ENCODE peak calls at places on chromosome 9, in nine cellular contexts. One of them, this sample, is unnamed.

GRCh38 chr9:16048129-16048528 is 495.3 kb downstream of the CCDC171 start:
- ATAC-seq in HCT116: no peak
- ATAC-seq in K562: no peak
- ATAC-seq in body of pancreas: no peak
- ATAC-seq in GM12878: no peak
- ATAC-seq in right lobe of liver: no peak
- ATAC-seq in HepG2: no peak
- ATAC-seq in upper lobe of left lung: no peak
- ATAC-seq in IMR-90: no peak
- ATAC-seq in this sample: no peak

GRCh38 chr9:129383005-129383414 is 204.9 kb upstream of the IER5L start:
- ATAC-seq in IMR-90: no peak
- ATAC-seq in right lobe of liver: peak; percentile 78
- ATAC-seq in body of pancreas: peak; percentile 94
- ATAC-seq in GM12878: peak; percentile 4
- ATAC-seq in K562: peak; percentile 51
- ATAC-seq in HepG2: peak; percentile 74
- ATAC-seq in upper lobe of left lung: peak; percentile 80
- ATAC-seq in HCT116: peak; percentile 75
- ATAC-seq in this sample: peak; percentile 58

GRCh38 chr9:36818242-36818938 is 215.7 kb downstream of the PAX5 start:
- ATAC-seq in K562: peak; percentile 36
- ATAC-seq in HCT116: no peak
- ATAC-seq in upper lobe of left lung: no peak
- ATAC-seq in right lobe of liver: peak; percentile 23
- ATAC-seq in HepG2: no peak
- ATAC-seq in body of pancreas: peak; percentile 47
- ATAC-seq in GM12878: no peak
- ATAC-seq in IMR-90: no peak
- ATAC-seq in this sample: peak; percentile 52

GRCh38 chr9:110994771-110995241 is 43.5 kb downstream of the LPAR1 start:
- ATAC-seq in HCT116: no peak
- ATAC-seq in body of pancreas: no peak
- ATAC-seq in upper lobe of left lung: no peak
- ATAC-seq in K562: no peak
- ATAC-seq in right lobe of liver: no peak
- ATAC-seq in GM12878: peak; percentile 68
- ATAC-seq in IMR-90: no peak
- ATAC-seq in HepG2: no peak
- ATAC-seq in this sample: no peak

GRCh38 chr9:130668694-130669093 is 4.3 kb downstream of the PRDM12 start:
- ATAC-seq in GM12878: no peak
- ATAC-seq in body of pancreas: no peak
- ATAC-seq in IMR-90: no peak
- ATAC-seq in K562: no peak
- ATAC-seq in right lobe of liver: no peak
- ATAC-seq in upper lobe of left lung: no peak
- ATAC-seq in HepG2: no peak
- ATAC-seq in HCT116: no peak
- ATAC-seq in this sample: no peak

GRCh38 chr9:1514733-1515363 is 464.7 kb downstream of the DMRT2 start:
- ATAC-seq in upper lobe of left lung: no peak
- ATAC-seq in body of pancreas: no peak
- ATAC-seq in GM12878: no peak
- ATAC-seq in IMR-90: no peak
- ATAC-seq in K562: no peak
- ATAC-seq in HCT116: no peak
- ATAC-seq in right lobe of liver: no peak
- ATAC-seq in HepG2: no peak
- ATAC-seq in this sample: no peak

GRCh38 chr9:4290427-4290837 is 9.4 kb downstream of the GLIS3 start:
- ATAC-seq in IMR-90: no peak
- ATAC-seq in right lobe of liver: peak; percentile 47
- ATAC-seq in K562: no peak
- ATAC-seq in GM12878: no peak
- ATAC-seq in body of pancreas: no peak
- ATAC-seq in HCT116: no peak
- ATAC-seq in HepG2: no peak
- ATAC-seq in upper lobe of left lung: no peak
- ATAC-seq in this sample: no peak

GRCh38 chr9:108259917-108260675 is 595.7 kb downstream of the ACTL7B start:
- ATAC-seq in body of pancreas: no peak
- ATAC-seq in K562: no peak
- ATAC-seq in HCT116: no peak
- ATAC-seq in HepG2: no peak
- ATAC-seq in right lobe of liver: no peak
- ATAC-seq in GM12878: no peak
- ATAC-seq in upper lobe of left lung: no peak
- ATAC-seq in IMR-90: no peak
- ATAC-seq in this sample: no peak

GRCh38 chr9:10633785-10634184 is 21.0 kb upstream of the PTPRD start:
- ATAC-seq in upper lobe of left lung: no peak
- ATAC-seq in right lobe of liver: no peak
- ATAC-seq in HepG2: no peak
- ATAC-seq in body of pancreas: no peak
- ATAC-seq in HCT116: no peak
- ATAC-seq in K562: no peak
- ATAC-seq in IMR-90: no peak
- ATAC-seq in GM12878: no peak
- ATAC-seq in this sample: no peak

GRCh38 chr9:122827759-122828090 is 663 bp downstream of the PDCL start:
- ATAC-seq in right lobe of liver: peak; percentile 9
- ATAC-seq in upper lobe of left lung: peak; percentile 58
- ATAC-seq in HepG2: peak; percentile 57
- ATAC-seq in GM12878: peak; percentile 18
- ATAC-seq in HCT116: peak; percentile 18
- ATAC-seq in IMR-90: peak; percentile 48
- ATAC-seq in body of pancreas: peak; percentile 3
- ATAC-seq in K562: peak; percentile 52
- ATAC-seq in this sample: peak; percentile 16

GRCh38 chr9:134598884-134599245 is 42.7 kb upstream of the COL5A1 start:
- ATAC-seq in HCT116: no peak
- ATAC-seq in upper lobe of left lung: no peak
- ATAC-seq in IMR-90: no peak
- ATAC-seq in K562: no peak
- ATAC-seq in HepG2: peak; percentile 19
- ATAC-seq in GM12878: no peak
- ATAC-seq in right lobe of liver: no peak
- ATAC-seq in body of pancreas: no peak
- ATAC-seq in this sample: no peak

GRCh38 chr9:127878001-127878651 is 651 bp upstream of the AK1 start:
- ATAC-seq in right lobe of liver: no peak
- ATAC-seq in GM12878: no peak
- ATAC-seq in HepG2: peak; percentile 44
- ATAC-seq in HCT116: peak; percentile 15
- ATAC-seq in body of pancreas: no peak
- ATAC-seq in K562: peak; percentile 72
- ATAC-seq in upper lobe of left lung: no peak
- ATAC-seq in IMR-90: peak; percentile 7
- ATAC-seq in this sample: no peak

GRCh38 chr9:129098328-129098727 is 12.3 kb downstream of the CRAT start:
- ATAC-seq in GM12878: no peak
- ATAC-seq in HCT116: no peak
- ATAC-seq in right lobe of liver: no peak
- ATAC-seq in body of pancreas: no peak
- ATAC-seq in HepG2: no peak
- ATAC-seq in upper lobe of left lung: no peak
- ATAC-seq in K562: no peak
- ATAC-seq in IMR-90: no peak
- ATAC-seq in this sample: no peak

GRCh38 chr9:121556082-121556481 is 56.4 kb upstream of the GGTA1 start:
- ATAC-seq in HCT116: no peak
- ATAC-seq in GM12878: no peak
- ATAC-seq in body of pancreas: no peak
- ATAC-seq in right lobe of liver: no peak
- ATAC-seq in K562: no peak
- ATAC-seq in upper lobe of left lung: no peak
- ATAC-seq in HepG2: no peak
- ATAC-seq in IMR-90: no peak
- ATAC-seq in this sample: no peak

GRCh38 chr9:96169488-96169887 is 132.5 kb downstream of the HSD17B3 start:
- ATAC-seq in GM12878: no peak
- ATAC-seq in IMR-90: peak; percentile 87
- ATAC-seq in right lobe of liver: peak; percentile 65
- ATAC-seq in body of pancreas: peak; percentile 50
- ATAC-seq in HCT116: no peak
- ATAC-seq in K562: no peak
- ATAC-seq in upper lobe of left lung: peak; percentile 28
- ATAC-seq in HepG2: peak; percentile 89
- ATAC-seq in this sample: no peak

GRCh38 chr9:88789785-88790184 is 201.5 kb upstream of the S1PR3 start:
- ATAC-seq in K562: no peak
- ATAC-seq in IMR-90: no peak
- ATAC-seq in upper lobe of left lung: no peak
- ATAC-seq in body of pancreas: no peak
- ATAC-seq in HepG2: no peak
- ATAC-seq in GM12878: no peak
- ATAC-seq in right lobe of liver: no peak
- ATAC-seq in HCT116: no peak
- ATAC-seq in this sample: peak; percentile 3

GRCh38 chr9:113616116-113616515 is 152.6 kb downstream of the RGS3 start:
- ATAC-seq in body of pancreas: no peak
- ATAC-seq in HepG2: peak; percentile 16
- ATAC-seq in K562: no peak
- ATAC-seq in IMR-90: no peak
- ATAC-seq in right lobe of liver: no peak
- ATAC-seq in HCT116: no peak
- ATAC-seq in GM12878: no peak
- ATAC-seq in upper lobe of left lung: no peak
- ATAC-seq in this sample: no peak
- H3K4me1 ChIP-seq in body of pancreas: peaks cover 60% of the 10 kb centered on the region
- H3K4me1 ChIP-seq in HepG2: peaks cover 82% of the 10 kb centered on the region
- H3K4me1 ChIP-seq in K562: no peaks in the 10 kb centered on the region
- H3K4me1 ChIP-seq in IMR-90: peaks cover 30% of the 10 kb centered on the region
- H3K4me1 ChIP-seq in right lobe of liver: peaks cover 48% of the 10 kb centered on the region
- H3K4me1 ChIP-seq in HCT116: peaks cover 24% of the 10 kb centered on the region
- H3K4me1 ChIP-seq in GM12878: peaks cover 19% of the 10 kb centered on the region
- H3K4me1 ChIP-seq in upper lobe of left lung: peaks cover 26% of the 10 kb centered on the region
- H3K4me1 ChIP-seq in this sample: peaks cover 29% of the 10 kb centered on the region

DNA sequence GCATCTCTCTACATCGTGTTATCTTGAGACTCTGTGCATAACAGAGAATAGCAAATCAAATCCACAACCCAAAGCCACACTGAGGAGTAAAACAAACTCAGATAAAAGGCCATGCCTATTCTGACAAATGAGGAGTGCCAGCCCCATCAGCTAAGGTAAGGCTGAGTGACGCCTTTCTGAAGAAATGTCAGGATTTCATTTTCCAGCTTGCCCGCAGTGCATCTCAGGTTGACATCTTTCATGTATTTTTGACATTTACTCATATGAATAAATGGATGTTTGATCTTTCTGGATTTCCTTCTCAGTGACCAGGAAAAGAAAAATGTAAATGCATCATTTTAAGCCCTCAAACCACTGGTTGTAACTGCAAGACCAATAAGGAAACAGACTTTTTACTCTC is 49.3 kb upstream of the ACO1 start:
- ATAC-seq in HCT116: no peak
- ATAC-seq in body of pancreas: no peak
- ATAC-seq in right lobe of liver: no peak
- ATAC-seq in GM12878: no peak
- ATAC-seq in upper lobe of left lung: no peak
- ATAC-seq in HepG2: no peak
- ATAC-seq in K562: no peak
- ATAC-seq in IMR-90: no peak
- ATAC-seq in this sample: no peak
- TF ChIP-seq POLR2A in HCT116: no peak
- TF ChIP-seq POLR2A in body of pancreas: no peak
- TF ChIP-seq POLR2A in right lobe of liver: no peak
- TF ChIP-seq POLR2A in GM12878: no peak
- TF ChIP-seq POLR2A in upper lobe of left lung: no peak
- TF ChIP-seq POLR2A in HepG2: no peak
- TF ChIP-seq POLR2A in K562: no peak
- TF ChIP-seq POLR2A in IMR-90: no peak
- TF ChIP-seq POLR2A in this sample: no peak

GRCh38 chr9:124297553-124297905 is 39.8 kb downstream of the NEK6 start:
- ATAC-seq in K562: no peak
- ATAC-seq in body of pancreas: peak; percentile 80
- ATAC-seq in HCT116: peak; percentile 85
- ATAC-seq in HepG2: no peak
- ATAC-seq in GM12878: no peak
- ATAC-seq in upper lobe of left lung: peak; percentile 49
- ATAC-seq in IMR-90: peak; percentile 78
- ATAC-seq in right lobe of liver: peak; percentile 45
- ATAC-seq in this sample: peak; percentile 83
- H3K4me1 ChIP-seq in K562: peaks cover 12% of the 10 kb centered on the region
- H3K4me1 ChIP-seq in body of pancreas: peaks cover 47% of the 10 kb centered on the region
- H3K4me1 ChIP-seq in HCT116: peaks cover 87% of the 10 kb centered on the region
- H3K4me1 ChIP-seq in HepG2: peaks cover 60% of the 10 kb centered on the region
- H3K4me1 ChIP-seq in GM12878: peaks cover 52% of the 10 kb centered on the region
- H3K4me1 ChIP-seq in upper lobe of left lung: peaks cover 53% of the 10 kb centered on the region
- H3K4me1 ChIP-seq in IMR-90: peaks cover 75% of the 10 kb centered on the region
- H3K4me1 ChIP-seq in right lobe of liver: peaks cover 32% of the 10 kb centered on the region
- H3K4me1 ChIP-seq in this sample: no peaks in the 10 kb centered on the region

GRCh38 chr9:114388764-114389375 is 1.1 kb upstream of the AKNA start:
- ATAC-seq in body of pancreas: no peak
- ATAC-seq in GM12878: no peak
- ATAC-seq in K562: no peak
- ATAC-seq in HCT116: no peak
- ATAC-seq in IMR-90: no peak
- ATAC-seq in right lobe of liver: no peak
- ATAC-seq in HepG2: no peak
- ATAC-seq in upper lobe of left lung: no peak
- ATAC-seq in this sample: no peak

GRCh38 chr9:114386886-114387677 is 700 bp downstream of the AKNA start:
- ATAC-seq in upper lobe of left lung: peak; percentile 16
- ATAC-seq in IMR-90: peak; percentile 44
- ATAC-seq in GM12878: no peak
- ATAC-seq in right lobe of liver: peak; percentile 24
- ATAC-seq in HCT116: no peak
- ATAC-seq in HepG2: peak; percentile 52
- ATAC-seq in body of pancreas: no peak
- ATAC-seq in K562: no peak
- ATAC-seq in this sample: peak; percentile 14

GRCh38 chr9:114386361-114386885 is 1.4 kb downstream of the AKNA start:
- ATAC-seq in right lobe of liver: peak; percentile 3
- ATAC-seq in body of pancreas: no peak
- ATAC-seq in HepG2: peak; percentile 12
- ATAC-seq in K562: no peak
- ATAC-seq in GM12878: no peak
- ATAC-seq in HCT116: no peak
- ATAC-seq in IMR-90: no peak
- ATAC-seq in upper lobe of left lung: no peak
- ATAC-seq in this sample: no peak

GRCh38 chr9:114389612-114390368 is 2.0 kb upstream of the AKNA start:
- ATAC-seq in K562: peak; percentile 15
- ATAC-seq in GM12878: peak; percentile 21
- ATAC-seq in upper lobe of left lung: no peak
- ATAC-seq in HCT116: no peak
- ATAC-seq in right lobe of liver: no peak
- ATAC-seq in body of pancreas: no peak
- ATAC-seq in IMR-90: no peak
- ATAC-seq in HepG2: no peak
- ATAC-seq in this sample: no peak

GRCh38 chr9:114387678-114388431 is at the start of gene AKNA:
- ATAC-seq in body of pancreas: peak; percentile 28
- ATAC-seq in right lobe of liver: peak; percentile 20
- ATAC-seq in K562: no peak
- ATAC-seq in GM12878: peak; percentile 29
- ATAC-seq in HepG2: peak; percentile 76
- ATAC-seq in IMR-90: peak; percentile 72
- ATAC-seq in upper lobe of left lung: peak; percentile 84
- ATAC-seq in HCT116: no peak
- ATAC-seq in this sample: peak; percentile 80
- TF ChIP-seq POLR2A in body of pancreas: peak; percentile 81
- TF ChIP-seq POLR2A in right lobe of liver: peak; percentile 86
- TF ChIP-seq POLR2A in K562: no peak
- TF ChIP-seq POLR2A in GM12878: peak; percentile 93
- TF ChIP-seq POLR2A in HepG2: no peak
- TF ChIP-seq POLR2A in IMR-90: peak; percentile 75
- TF ChIP-seq POLR2A in upper lobe of left lung: peak; percentile 96
- TF ChIP-seq POLR2A in HCT116: no peak
- TF ChIP-seq POLR2A in this sample: peak; percentile 81

This sample was measured in gastroesophageal sphincter.